ENCODE peak calls at places on chromosomes 3 and 15, in seven cellular contexts. G is transverse colon; U is stimulated activated effector memory CD8-positive, alpha-beta T cell treated with anti-CD3 and anti-CD28 coated beads, Interleukin-12 subunit alpha, Interleukin-12 subunit beta, amount 100 ng/mL, for 72 hours; T is activated T-helper 1 cell treated with anti-CD3 and anti-CD28 coated beads, Interleukin-2, amount 50 U/mL, for 16 hours; R is stomach; W is stimulated activated CD8-positive, alpha-beta memory T cell treated with anti-CD3 and anti-CD28 coated beads, Interleukin-7, amount 100 ng/mL, for 4 hours; D is A172. X is an unnamed sample.

GRCh38 chr15:63246691-63247464 is 30.5 kb upstream of the APH1B start:
- DNase-seq in G (no peak), U (no peak), T (no peak), R (no peak), W (no peak), D (no peak), X (no peak)

GRCh38 chr3:73719413-73719831 is 94.7 kb upstream of the PDZRN3 start:
- DNase-seq in G (no peak), U (no peak), T (no peak), R (no peak), W (no peak), D (no peak), X (no peak)

GRCh38 chr15:42137461-42138261 is 18.8 kb downstream of the PLA2G4F start:
- DNase-seq in G (no peak), U (peak), T (no peak), R (peak), W (no peak), D (peak), X (peak)

GRCh38 chr15:74274485-74275038 is 38.4 kb downstream of the CCDC33 start:
- DNase-seq in G (no peak), U (no peak), T (no peak), R (no peak), W (no peak), D (no peak), X (no peak)

GRCh38 chr15:101496198-101496986 is 6.9 kb upstream of the PCSK6 start:
- DNase-seq in G (peak), U (peak), T (no peak), R (no peak), W (no peak), D (no peak), X (no peak)

GRCh38 chr3:25493246-25493645 is 65.2 kb downstream of the RARB start:
- DNase-seq in G (no peak), U (no peak), T (no peak), R (no peak), W (no peak), D (no peak), X (no peak)

GRCh38 chr3:165185707-165186327 is 10.4 kb downstream of the SLITRK3 start:
- DNase-seq in G (peak), U (no peak), T (no peak), R (peak), W (no peak), D (peak), X (peak)

GRCh38 chr3:132083583-132084372 is 49.0 kb upstream of the CPNE4 start:
- DNase-seq in G (no peak), U (no peak), T (no peak), R (no peak), W (no peak), D (peak), X (no peak)

GRCh38 chr3:32436816-32437189 is 45.1 kb downstream of the CMTM7 start:
- DNase-seq in G (no peak), U (no peak), T (no peak), R (no peak), W (no peak), D (no peak), X (no peak)

GRCh38 chr15:70715840-70716510 is 47.4 kb downstream of the UACA start:
- DNase-seq in G (no peak), U (no peak), T (no peak), R (no peak), W (no peak), D (no peak), X (no peak)

GRCh38 chr3:78154521-78155186 is 1114.8 kb downstream of the ROBO2 start:
- DNase-seq in G (no peak), U (no peak), T (no peak), R (no peak), W (no peak), D (no peak), X (no peak)

GRCh38 chr15:86611392-86612040 is 531.8 kb downstream of the AGBL1 start:
- DNase-seq in G (no peak), U (no peak), T (no peak), R (no peak), W (peak), D (peak), X (no peak)

GRCh38 chr15:88661041-88661765 is 22.4 kb downstream of the ISG20 start:
- DNase-seq in G (no peak), U (no peak), T (no peak), R (no peak), W (no peak), D (no peak), X (no peak)

GRCh38 chr3:177676947-177677587 is 479.8 kb upstream of the TBL1XR1 start:
- DNase-seq in G (peak), U (no peak), T (no peak), R (no peak), W (no peak), D (no peak), X (no peak)

GRCh38 chr3:72245183-72245811 is 460.3 kb upstream of the PROK2 start:
- DNase-seq in G (no peak), U (no peak), T (no peak), R (peak), W (no peak), D (no peak), X (no peak)

GRCh38 chr15:50418041-50418583 is 6.1 kb upstream of the USP8 start:
- DNase-seq in G (no peak), U (no peak), T (no peak), R (no peak), W (no peak), D (no peak), X (no peak)

GRCh38 chr3:179504371-179504770 is 53.1 kb upstream of the GNB4 start:
- DNase-seq in G (no peak), U (no peak), T (no peak), R (no peak), W (no peak), D (no peak), X (no peak)

GRCh38 chr15:66646308-66646707 is 55.7 kb upstream of the SMAD6 start:
- DNase-seq in G (no peak), U (no peak), T (no peak), R (no peak), W (no peak), D (no peak), X (no peak)

GRCh38 chr3:37453393-37454391 is 279.3 kb upstream of the LRRFIP2 start:
- DNase-seq in G (peak), U (no peak), T (no peak), R (peak), W (no peak), D (no peak), X (peak)

GRCh38 chr15:73602444-73602843 is 30.7 kb downstream of the NPTN start:
- DNase-seq in G (no peak), U (no peak), T (no peak), R (no peak), W (no peak), D (no peak), X (no peak)

GRCh38 chr15:76310470-76311070 is 699 bp downstream of the ETFA start:
- DNase-seq in G (no peak), U (no peak), T (no peak), R (no peak), W (no peak), D (no peak), X (no peak)

GRCh38 chr15:56805466-56806146 is 72.3 kb upstream of the ZNF280D start:
- DNase-seq in G (no peak), U (no peak), T (no peak), R (no peak), W (no peak), D (peak), X (no peak)

GRCh38 chr15:69715205-69715604 is 262.6 kb downstream of the RPLP1 start:
- DNase-seq in G (no peak), U (no peak), T (no peak), R (no peak), W (no peak), D (no peak), X (no peak)

GRCh38 chr3:186283651-186284445 is 78.2 kb downstream of the DGKG start:
- DNase-seq in G (no peak), U (no peak), T (no peak), R (no peak), W (no peak), D (peak), X (no peak)

GRCh38 chr15:69317392-69317841 is 18.7 kb downstream of the PAQR5 start:
- DNase-seq in G (peak), U (no peak), T (no peak), R (no peak), W (no peak), D (no peak), X (no peak)

GRCh38 chr3:146466596-146466995 is 2.8 kb downstream of the PLSCR2 start:
- DNase-seq in G (no peak), U (no peak), T (no peak), R (no peak), W (no peak), D (no peak), X (no peak)

GRCh38 chr3:122568755-122569154 is 4.6 kb downstream of the DTX3L start:
- DNase-seq in G (no peak), U (no peak), T (no peak), R (no peak), W (no peak), D (no peak), X (no peak)

GRCh38 chr3:132805071-132805470 is 82.9 kb upstream of the NPHP3 start:
- DNase-seq in G (no peak), U (no peak), T (no peak), R (no peak), W (no peak), D (no peak), X (no peak)

GRCh38 chr15:38817427-38818155 is 253.0 kb upstream of the RASGRP1 start:
- DNase-seq in G (peak), U (peak), T (peak), R (peak), W (peak), D (peak), X (peak)

GRCh38 chr15:69653846-69654245 is 201.2 kb downstream of the RPLP1 start:
- DNase-seq in G (no peak), U (no peak), T (no peak), R (no peak), W (no peak), D (no peak), X (no peak)

GRCh38 chr15:87871130-87871737 is 385.3 kb downstream of the NTRK3 start:
- DNase-seq in G (no peak), U (no peak), T (no peak), R (no peak), W (no peak), D (peak), X (no peak)

GRCh38 chr15:100895721-100896120 is 16.1 kb downstream of the ALDH1A3 start:
- DNase-seq in G (no peak), U (no peak), T (no peak), R (peak), W (no peak), D (no peak), X (no peak)